ENCODE peak calls at places on chromosome 1, in nine cellular contexts. N is hepatocyte, T is PC-9, M is lower lobe of right lung, F is IMR-90, K is NB4, Z is astrocyte of the spinal cord, Y is A549, W is kidney. P is an unnamed sample.

GRCh38 chr1:85289207-85289847 is 12.9 kb upstream of the BCL10 start:
- DNase-seq in T (peak), W (no peak), M (no peak), Z (peak), Y (no peak), F (peak), N (peak), K (peak), P (no peak)

GRCh38 chr1:33374336-33375105 is 53.6 kb upstream of the A3GALT2 start:
- DNase-seq in Y (no peak), M (no peak), W (no peak), T (no peak), N (no peak), F (peak), Z (no peak), K (no peak), P (no peak)

GRCh38 chr1:228003461-228004330 is 3.1 kb upstream of the WNT3A start:
- DNase-seq in Y (no peak), Z (no peak), M (no peak), T (no peak), N (no peak), W (no peak), F (no peak), K (no peak), P (no peak)

GRCh38 chr1:154423303-154423987 is 18.3 kb downstream of the IL6R start:
- DNase-seq in K (no peak), T (no peak), Z (peak), W (no peak), M (peak), N (no peak), Y (no peak), F (peak), P (no peak)

GRCh38 chr1:6385673-6386191 is 7.8 kb downstream of the ACOT7 start:
- DNase-seq in N (peak), F (peak), Y (peak), W (peak), M (peak), Z (peak), K (no peak), T (peak), P (no peak)

GRCh38 chr1:83704350-83704749 is 294.6 kb downstream of the TTLL7 start:
- DNase-seq in F (no peak), K (no peak), T (no peak), N (no peak), W (no peak), M (no peak), Y (no peak), Z (no peak), P (no peak)

GRCh38 chr1:151472852-151473731 is 13.8 kb upstream of the POGZ start:
- DNase-seq in N (peak), Z (peak), K (peak), F (peak), M (peak), T (peak), Y (no peak), W (peak), P (no peak)

GRCh38 chr1:15417365-15417934 is 7.8 kb downstream of the EFHD2 start:
- DNase-seq in W (no peak), N (peak), M (peak), Y (peak), K (peak), Z (peak), T (peak), F (peak), P (no peak)

GRCh38 chr1:67429528-67430357 is 459 bp downstream of the SERBP1 start:
- DNase-seq in W (peak), Y (no peak), M (peak), N (peak), T (peak), F (no peak), K (peak), Z (no peak), P (no peak)

GRCh38 chr1:177343445-177343844 is 172.7 kb downstream of the BRINP2 start:
- DNase-seq in N (no peak), Z (no peak), F (no peak), K (no peak), W (no peak), T (no peak), M (no peak), Y (no peak), P (no peak)
- TF ChIP-seq CTCF in N (no peak), Z (no peak), F (no peak), K (no peak), W (no peak), T (no peak), M (no peak), Y (no peak), P (no peak)

DNA sequence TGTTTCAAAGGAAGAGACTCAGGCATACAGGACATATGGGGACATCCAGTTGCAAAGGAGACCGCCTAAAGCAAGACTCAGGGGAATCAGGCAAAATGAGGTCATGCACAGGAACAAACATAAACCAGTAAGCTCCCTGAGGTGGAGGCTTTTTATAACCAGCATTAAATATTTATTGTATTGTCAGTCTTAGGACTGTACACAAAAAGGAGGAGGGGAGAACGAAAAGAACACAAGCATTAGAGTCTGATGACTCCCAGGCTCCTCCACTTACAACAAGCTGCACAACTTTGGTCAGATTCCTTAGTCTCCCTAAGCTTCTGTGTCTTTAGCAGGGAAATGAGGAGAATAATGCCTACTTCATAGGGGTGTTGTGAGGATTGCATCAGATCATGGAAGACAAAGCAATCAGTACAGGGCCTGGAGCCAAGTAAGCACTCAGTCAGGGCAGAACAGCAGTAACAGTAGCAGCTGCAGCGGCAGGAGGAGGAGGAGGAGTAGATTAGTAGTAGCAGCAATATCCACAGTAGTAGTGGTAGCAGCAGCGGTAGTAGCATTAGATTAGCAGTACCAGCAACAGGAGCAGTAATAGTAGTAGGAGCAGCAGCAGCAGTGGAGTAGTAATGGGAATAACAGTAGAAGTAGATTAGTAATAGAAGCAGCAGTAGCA is 54.2 kb upstream of the SPATA6 start:
- DNase-seq in K (no peak), Y (no peak), M (no peak), Z (no peak), N (peak), F (peak), W (no peak), T (no peak), P (peak)
- H3K4me3 ChIP-seq in K (no peak), Y (no peak), M (no peak), Z (no peak), N (no peak), F (no peak), W (no peak), T (no peak), P (no peak)

GRCh38 chr1:111289371-111289770 is 1.3 kb upstream of the CHIA start:
- DNase-seq in N (no peak), T (no peak), W (no peak), Z (no peak), K (no peak), Y (no peak), F (no peak), M (no peak), P (no peak)

GRCh38 chr1:111290104-111290503 is 547 bp upstream of the CHIA start:
- DNase-seq in W (no peak), F (no peak), T (no peak), Z (no peak), Y (no peak), N (no peak), K (no peak), M (no peak), P (no peak)

GRCh38 chr1:111290640-111291039 is at the start of gene CHIA:
- DNase-seq in W (no peak), F (no peak), K (no peak), N (no peak), T (no peak), M (peak), Z (no peak), Y (no peak), P (no peak)

DNA sequence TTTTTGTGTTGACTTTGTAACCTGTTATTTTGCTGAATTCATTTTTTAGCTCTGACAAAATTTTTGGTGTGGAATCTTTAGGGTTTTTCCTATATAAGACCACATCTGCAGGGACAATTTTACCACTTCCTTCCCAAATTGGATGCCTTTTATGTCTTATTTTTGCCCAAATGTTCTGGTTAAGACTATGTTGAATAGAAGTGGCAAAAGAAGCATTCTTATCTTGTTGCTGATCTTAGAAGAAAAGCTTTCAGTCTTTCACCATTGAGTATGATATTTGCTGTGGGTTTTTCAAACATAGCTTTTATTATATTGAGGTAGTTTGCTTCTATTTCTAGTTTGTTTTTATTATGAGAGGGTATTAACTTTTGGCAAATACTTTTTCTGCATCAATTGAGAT is 3.7 kb downstream of the CHIA start:
- DNase-seq in T (no peak), N (no peak), Z (no peak), K (no peak), M (no peak), W (no peak), F (no peak), Y (no peak), P (no peak)
- TF ChIP-seq CTCF in T (no peak), N (no peak), Z (no peak), K (no peak), M (no peak), W (no peak), F (no peak), Y (no peak), P (no peak)

GRCh38 chr1:205809942-205810345 is 3.1 kb downstream of the SLC41A1 start:
- DNase-seq in M (no peak), K (no peak), Y (no peak), F (no peak), N (no peak), W (no peak), Z (no peak), T (no peak), P (no peak)
- H3K4me3 ChIP-seq in M (peak), K (no peak), Y (no peak), F (no peak), N (no peak), W (no peak), Z (no peak), T (no peak), P (no peak)

GRCh38 chr1:234089396-234089795 is 184.9 kb downstream of the SLC35F3 start:
- DNase-seq in T (no peak), Z (no peak), F (no peak), K (no peak), N (no peak), W (no peak), Y (no peak), M (no peak), P (no peak)
- TF ChIP-seq CTCF in T (peak), Z (peak), F (no peak), K (peak), N (no peak), W (no peak), Y (no peak), M (no peak), P (no peak)

DNA sequence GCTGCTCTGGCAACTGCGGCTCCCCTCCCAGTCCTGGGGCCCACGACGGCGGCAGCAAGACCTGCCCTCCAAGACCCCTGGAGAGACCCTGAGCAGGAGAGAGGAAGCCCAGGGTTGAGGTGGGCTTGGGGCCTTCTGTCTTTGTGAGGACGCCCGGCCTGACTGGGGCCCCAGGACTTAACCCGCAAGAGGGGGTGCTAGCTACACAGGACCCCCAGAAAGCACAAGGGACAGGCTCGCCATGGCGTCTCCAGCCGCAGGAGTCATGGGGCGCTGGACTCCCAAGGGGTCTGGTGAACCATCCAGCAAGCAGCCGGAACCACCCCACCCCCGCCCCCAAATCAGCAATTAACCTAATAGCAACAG is 699 bp downstream of the C1QTNF12 start:
- DNase-seq in K (no peak), N (no peak), F (no peak), M (no peak), Z (no peak), Y (no peak), T (no peak), W (no peak), P (no peak)
- H3K4me3 ChIP-seq in K (no peak), N (no peak), F (no peak), M (no peak), Z (no peak), Y (no peak), T (no peak), W (no peak), P (no peak)

GRCh38 chr1:153360190-153360589 is 2.5 kb downstream of the S100A9 start:
- DNase-seq in Y (no peak), N (no peak), W (no peak), T (no peak), F (no peak), M (no peak), Z (no peak), K (no peak), P (no peak)

GRCh38 chr1:153360592-153360991 is 2.9 kb downstream of the S100A9 start:
- DNase-seq in Z (no peak), K (no peak), T (no peak), N (no peak), M (no peak), F (no peak), Y (no peak), W (no peak), P (no peak)

GRCh38 chr1:153357853-153358690 is at the start of gene S100A9:
- DNase-seq in N (no peak), Y (no peak), T (no peak), Z (no peak), M (no peak), K (peak), F (no peak), W (no peak), P (no peak)

GRCh38 chr1:153358691-153358975 is 979 bp downstream of the S100A9 start:
- DNase-seq in F (no peak), K (no peak), M (no peak), Z (no peak), W (no peak), Y (no peak), N (no peak), T (no peak), P (no peak)

DNA sequence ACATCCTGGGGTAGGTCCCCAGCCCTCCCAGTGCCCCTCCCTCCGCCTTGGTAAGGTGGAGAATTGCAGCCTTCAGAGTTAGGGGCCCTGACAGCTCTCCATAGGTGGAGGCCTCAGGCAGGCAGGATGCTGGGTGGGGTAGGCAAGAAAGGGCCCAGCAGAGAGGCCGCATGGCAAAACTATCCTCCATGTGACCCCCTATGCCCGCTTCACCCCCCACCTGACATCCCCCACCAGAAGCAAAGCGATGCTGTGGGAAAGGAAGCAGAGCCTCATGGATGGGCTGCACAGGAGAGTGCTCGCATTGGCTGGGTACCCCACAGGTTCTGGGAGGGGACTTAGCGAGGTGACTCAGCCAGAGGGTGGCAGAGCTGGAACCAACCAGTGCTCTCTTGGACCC is 1.6 kb downstream of the S100A9 start:
- DNase-seq in W (no peak), M (no peak), K (no peak), F (no peak), N (no peak), T (no peak), Y (no peak), Z (no peak), P (no peak)
- TF ChIP-seq CTCF in W (no peak), M (no peak), K (no peak), F (no peak), N (no peak), T (no peak), Y (no peak), Z (no peak), P (no peak)

GRCh38 chr1:115313173-115313572 is 24.9 kb downstream of the NGF start:
- DNase-seq in N (no peak), T (no peak), K (no peak), F (no peak), M (no peak), Z (no peak), Y (no peak), W (no peak), P (no peak)

GRCh38 chr1:115308969-115309368 is 29.1 kb downstream of the NGF start:
- DNase-seq in W (no peak), M (no peak), Z (no peak), T (no peak), Y (no peak), K (no peak), N (no peak), F (no peak), P (no peak)

GRCh38 chr1:115312752-115313151 is 25.3 kb downstream of the NGF start:
- DNase-seq in Y (no peak), Z (no peak), K (no peak), N (no peak), F (no peak), W (no peak), M (no peak), T (no peak), P (no peak)

GRCh38 chr1:115307621-115308020 is 30.4 kb downstream of the NGF start:
- DNase-seq in W (no peak), K (no peak), Y (no peak), F (no peak), T (no peak), Z (no peak), N (no peak), M (no peak), P (no peak)

DNA sequence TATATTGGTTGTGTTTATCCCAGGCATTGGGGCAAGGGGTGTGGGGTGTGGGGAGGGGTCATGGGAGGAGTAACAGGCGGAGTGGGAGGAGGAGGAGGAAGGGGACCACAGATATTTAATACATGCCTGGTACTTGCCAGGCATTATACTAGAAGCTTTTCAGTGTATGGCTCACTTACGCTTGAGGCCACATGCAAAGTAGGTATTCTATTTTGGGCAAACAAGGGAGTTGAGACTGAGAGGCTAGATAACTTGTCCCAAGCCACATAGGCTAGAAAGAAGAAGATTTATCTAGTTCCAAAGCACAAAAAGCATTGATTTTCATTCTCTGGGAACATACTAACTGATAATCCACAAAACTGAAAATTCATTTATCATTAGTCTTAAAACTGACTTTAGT is 27.2 kb downstream of the NGF start:
- DNase-seq in N (no peak), M (no peak), Z (no peak), K (no peak), Y (no peak), W (no peak), T (no peak), F (no peak), P (no peak)
- H3K4me3 ChIP-seq in N (no peak), M (no peak), Z (no peak), K (no peak), Y (no peak), W (no peak), T (no peak), F (no peak), P (no peak)

GRCh38 chr1:86703696-86704455 is 500 bp upstream of the SH3GLB1 start:
- DNase-seq in F (no peak), N (no peak), Y (no peak), Z (no peak), M (no peak), T (no peak), K (no peak), W (no peak), P (no peak)
- TF ChIP-seq CTCF in F (no peak), N (no peak), Y (no peak), Z (no peak), M (no peak), T (no peak), K (no peak), W (no peak), P (no peak)

GRCh38 chr1:181126871-181127587 is 38.5 kb downstream of the IER5 start:
- DNase-seq in W (no peak), F (no peak), Z (no peak), M (peak), N (peak), K (no peak), T (peak), Y (no peak), P (no peak)

GRCh38 chr1:181129771-181130606 is 41.5 kb downstream of the IER5 start:
- DNase-seq in K (peak), N (no peak), Y (no peak), W (no peak), Z (no peak), F (no peak), M (no peak), T (no peak), P (no peak)

GRCh38 chr1:181127898-181128453 is 39.5 kb downstream of the IER5 start:
- DNase-seq in N (no peak), Z (no peak), Y (no peak), T (no peak), W (no peak), K (peak), M (no peak), F (peak), P (no peak)

GRCh38 chr1:181131255-181131901 is 42.9 kb downstream of the IER5 start:
- DNase-seq in N (no peak), K (peak), T (no peak), F (no peak), Y (no peak), M (no peak), Z (no peak), W (no peak), P (no peak)

GRCh38 chr1:181128592-181129497 is 40.3 kb downstream of the IER5 start:
- DNase-seq in N (no peak), K (peak), Z (no peak), Y (no peak), W (no peak), T (no peak), M (peak), F (no peak), P (no peak)
- H3K4me3 ChIP-seq in N (no peak), K (peak), Z (no peak), Y (no peak), W (no peak), T (no peak), M (peak), F (no peak), P (no peak)

P was measured in LNCaP clone FGC.